ENCODE peak calls at places on chromosomes 12 and 14, in ten cellular contexts. A is BJ; G is tibial nerve; K is tibial artery; Z is CD8-positive, alpha-beta T cell; J is AG04449; T is testis; E is dorsolateral prefrontal cortex; O is PC-9; P is psoas muscle. N is an unnamed sample.
A peak's percentile ranks its signal among the peaks of the same experiment; 100 is the strongest.

GRCh38 chr12:15928345-15928744 is 17.2 kb downstream of the DERA start:
- DNase-seq in A (peak; percentile 37), G (no peak), K (no peak), Z (no peak), J (peak; percentile 72), T (no peak), E (no peak), O (no peak), P (no peak), N (no peak)

GRCh38 chr14:63486729-63487128 is 56.4 kb downstream of the PPP2R5E start:
- DNase-seq in A (no peak), G (no peak), K (no peak), Z (no peak), J (no peak), T (no peak), E (no peak), O (no peak), P (no peak), N (no peak)

GRCh38 chr12:26017484-26018211 is 59.2 kb downstream of the RASSF8 start:
- DNase-seq in A (no peak), G (no peak), K (no peak), Z (no peak), J (no peak), T (peak; percentile 32), E (no peak), O (peak; percentile 8), P (no peak), N (peak; percentile 52)

GRCh38 chr14:89953602-89954001 is 928 bp downstream of the EFCAB11 start:
- DNase-seq in A (no peak), G (no peak), K (no peak), Z (no peak), J (no peak), T (no peak), E (no peak), O (no peak), P (no peak), N (no peak)

GRCh38 chr12:125206757-125207156 is 141.5 kb downstream of the AACS start:
- DNase-seq in A (no peak), G (no peak), K (no peak), Z (no peak), J (no peak), T (no peak), E (no peak), O (no peak), P (no peak), N (no peak)

GRCh38 chr12:58408516-58408915 is 467.1 kb downstream of the ATP23 start:
- DNase-seq in A (no peak), G (no peak), K (no peak), Z (no peak), J (no peak), T (peak; percentile 60), E (no peak), O (no peak), P (no peak), N (no peak)

GRCh38 chr14:33184587-33184986 is 245.9 kb downstream of the NPAS3 start:
- DNase-seq in A (no peak), G (no peak), K (no peak), Z (no peak), J (no peak), T (no peak), E (no peak), O (no peak), P (no peak), N (no peak)

GRCh38 chr12:127172857-127173256 is 1094.1 kb upstream of the TMEM132C start:
- DNase-seq in A (no peak), G (no peak), K (no peak), Z (no peak), J (no peak), T (no peak), E (no peak), O (no peak), P (no peak), N (no peak)

GRCh38 chr12:109458771-109459208 is 18.3 kb downstream of the KCTD10 start:
- DNase-seq in A (no peak), G (no peak), K (no peak), Z (no peak), J (no peak), T (no peak), E (no peak), O (no peak), P (no peak), N (no peak)
- H3K4me3 ChIP-seq in A (no peak overlapping the region), G (no peak overlapping the region), K (no peak overlapping the region), Z (no peak overlapping the region), J (no peak overlapping the region), T (no peak overlapping the region), E (no peak overlapping the region), O (no peak overlapping the region), P (no peak overlapping the region), N (no peak overlapping the region)

GRCh38 chr12:47714823-47715386 is 9.1 kb upstream of the RPAP3 start:
- DNase-seq in A (no peak), G (no peak), K (no peak), Z (no peak), J (no peak), T (no peak), E (no peak), O (no peak), P (no peak), N (no peak)

GRCh38 chr12:47715393-47715876 is 9.6 kb upstream of the RPAP3 start:
- DNase-seq in A (no peak), G (peak; percentile 53), K (peak; percentile 66), Z (peak; percentile 68), J (peak; percentile 24), T (peak; percentile 83), E (peak; percentile 86), O (peak; percentile 56), P (peak; percentile 76), N (peak; percentile 79)

GRCh38 chr12:47717046-47717442 is 8.2 kb downstream of the ENDOU start:
- DNase-seq in A (no peak), G (no peak), K (no peak), Z (no peak), J (no peak), T (no peak), E (no peak), O (no peak), P (no peak), N (no peak)

GRCh38 chr12:47717443-47718193 is 7.7 kb downstream of the ENDOU start:
- DNase-seq in A (no peak), G (peak; percentile 66), K (peak; percentile 87), Z (peak; percentile 11), J (no peak), T (peak; percentile 88), E (peak; percentile 87), O (peak; percentile 79), P (peak; percentile 83), N (no peak)

DNA sequence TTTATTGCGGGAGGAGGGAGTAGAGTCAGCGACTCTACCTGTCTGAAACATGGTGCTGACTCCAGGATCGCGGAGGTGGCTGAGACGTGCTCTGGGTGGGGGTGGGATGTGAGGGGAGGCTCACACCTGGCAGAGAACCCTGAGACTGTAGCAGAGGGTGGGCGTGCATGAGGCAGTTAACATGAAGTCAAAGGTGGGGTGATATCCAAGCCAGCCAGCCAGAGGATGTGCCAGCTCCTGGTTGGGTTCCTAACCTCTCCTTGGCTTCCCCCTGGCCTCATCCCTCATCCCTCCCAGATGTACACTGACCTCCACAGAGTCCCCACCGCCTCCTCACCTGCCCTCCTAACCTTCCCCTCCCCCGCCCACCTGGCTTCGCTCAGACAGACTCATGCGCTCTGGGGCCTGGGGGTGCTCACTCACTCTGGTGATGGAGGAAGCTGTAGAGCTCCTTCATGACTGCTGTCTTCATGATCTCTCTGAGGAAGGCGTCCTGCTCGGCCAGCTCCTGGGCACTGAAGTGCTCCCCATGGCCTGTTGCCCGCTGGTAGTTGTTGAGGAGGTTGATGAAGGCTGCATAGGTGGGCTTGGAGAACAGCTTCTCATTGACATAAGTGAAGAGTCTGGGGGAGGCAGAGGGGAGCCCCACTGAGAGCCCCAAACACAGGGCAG is 9.3 kb downstream of the ENDOU start:
- DNase-seq in A (no peak), G (no peak), K (no peak), Z (no peak), J (no peak), T (no peak), E (no peak), O (no peak), P (peak; percentile 32), N (no peak)
- H3K4me3 ChIP-seq in A (no peak overlapping the region), G (no peak overlapping the region), K (peak overlapping the region; percentile 17), Z (no peak overlapping the region), J (no peak overlapping the region), T (no peak overlapping the region), E (no peak overlapping the region), O (no peak overlapping the region), P (no peak overlapping the region), N (no peak overlapping the region)

GRCh38 chr12:75865315-75865714 is 166.3 kb downstream of the PHLDA1 start:
- DNase-seq in A (no peak), G (no peak), K (no peak), Z (no peak), J (no peak), T (no peak), E (no peak), O (no peak), P (no peak), N (no peak)

GRCh38 chr12:75862692-75863471 is 168.7 kb downstream of the PHLDA1 start:
- DNase-seq in A (peak; percentile 14), G (no peak), K (no peak), Z (no peak), J (peak; percentile 9), T (no peak), E (no peak), O (peak; percentile 4), P (no peak), N (no peak)

GRCh38 chr12:75868501-75868900 is 163.1 kb downstream of the PHLDA1 start:
- DNase-seq in A (no peak), G (no peak), K (no peak), Z (no peak), J (no peak), T (no peak), E (peak; percentile 39), O (no peak), P (no peak), N (no peak)

GRCh38 chr12:75859868-75860267 is 171.7 kb downstream of the PHLDA1 start:
- DNase-seq in A (no peak), G (no peak), K (no peak), Z (no peak), J (no peak), T (no peak), E (no peak), O (peak; percentile 13), P (no peak), N (no peak)

GRCh38 chr12:75863475-75863874 is 168.1 kb downstream of the PHLDA1 start:
- DNase-seq in A (no peak), G (no peak), K (no peak), Z (no peak), J (no peak), T (no peak), E (no peak), O (no peak), P (no peak), N (no peak)
- H3K4me3 ChIP-seq in A (no peak overlapping the region), G (no peak overlapping the region), K (no peak overlapping the region), Z (no peak overlapping the region), J (no peak overlapping the region), T (no peak overlapping the region), E (no peak overlapping the region), O (no peak overlapping the region), P (no peak overlapping the region), N (no peak overlapping the region)

GRCh38 chr12:55972906-55973597 is 826 bp upstream of the RAB5B start:
- DNase-seq in A (no peak), G (no peak), K (no peak), Z (no peak), J (no peak), T (no peak), E (no peak), O (no peak), P (no peak), N (no peak)

GRCh38 chr12:55973598-55974307 is at the start of gene RAB5B:
- DNase-seq in A (peak; percentile 100), G (peak; percentile 99), K (peak; percentile 100), Z (peak; percentile 94), J (peak; percentile 100), T (peak; percentile 100), E (peak; percentile 100), O (peak; percentile 98), P (peak; percentile 99), N (peak; percentile 100)

GRCh38 chr12:55970775-55971174 is 3.1 kb upstream of the RAB5B start:
- DNase-seq in A (no peak), G (no peak), K (no peak), Z (no peak), J (no peak), T (no peak), E (no peak), O (no peak), P (no peak), N (no peak)

GRCh38 chr12:55974308-55974724 is 438 bp downstream of the RAB5B start:
- DNase-seq in A (no peak), G (no peak), K (peak; percentile 38), Z (no peak), J (no peak), T (peak; percentile 43), E (no peak), O (peak; percentile 45), P (no peak), N (peak; percentile 66)

GRCh38 chr12:55972045-55972843 is 1.6 kb upstream of the RAB5B start:
- DNase-seq in A (peak; percentile 59), G (no peak), K (no peak), Z (no peak), J (no peak), T (no peak), E (no peak), O (peak; percentile 83), P (no peak), N (peak; percentile 89)
- H3K4me3 ChIP-seq in A (peak overlapping the region; percentile 49), G (peak overlapping the region; percentile 62), K (peak overlapping the region; percentile 65), Z (no peak overlapping the region), J (peak overlapping the region; percentile 72), T (no peak overlapping the region), E (peak overlapping the region; percentile 100), O (peak overlapping the region; percentile 58), P (peak overlapping the region; percentile 77), N (peak overlapping the region; percentile 59)